ENCODE peak calls at places on chromosomes 4 and X, in ten cellular contexts. N, B, F, Z, G, T, U, L, S and E are unnamed samples. For H3K9me3, the result is how much of the 10 kb centered on the place peaks cover.

GRCh38 chr4:98745372-98745771 is 87.0 kb upstream of the TSPAN5 start:
- DNase-seq in N (no peak), B (no peak), F (no peak), Z (no peak), G (no peak), T (peak), U (peak), L (peak), S (no peak), E (no peak)

GRCh38 chr4:54169176-54169575 is 59.9 kb upstream of the PDGFRA start:
- DNase-seq in N (no peak), B (no peak), F (no peak), Z (no peak), G (no peak), T (no peak), U (no peak), L (no peak), S (no peak), E (no peak)

GRCh38 chrX:39907964-39908616 is 189.7 kb downstream of the BCOR start:
- DNase-seq in N (no peak), B (peak), F (peak), Z (peak), G (no peak), T (no peak), U (peak), L (peak), S (no peak), E (peak)

GRCh38 chr4:93786149-93786548 is 42.4 kb upstream of the ATOH1 start:
- DNase-seq in N (no peak), B (no peak), F (no peak), Z (no peak), G (no peak), T (no peak), U (no peak), L (no peak), S (no peak), E (no peak)

GRCh38 chr4:76690091-76690905 is 207.6 kb downstream of the SOWAHB start:
- DNase-seq in N (no peak), B (no peak), F (peak), Z (no peak), G (no peak), T (no peak), U (no peak), L (peak), S (no peak), E (no peak)

GRCh38 chr4:106864231-106864630 is 171.9 kb downstream of the DKK2 start:
- DNase-seq in N (no peak), B (no peak), F (no peak), Z (no peak), G (no peak), T (no peak), U (no peak), L (no peak), S (no peak), E (no peak)

GRCh38 chrX:51641421-51642021 is 22.8 kb upstream of the CENPVL3 start:
- DNase-seq in N (no peak), B (no peak), F (no peak), Z (no peak), G (no peak), T (peak), U (peak), L (peak), S (no peak), E (no peak)

GRCh38 chrX:119981286-119982070 is 37.9 kb upstream of the NKAP start:
- DNase-seq in N (no peak), B (no peak), F (no peak), Z (no peak), G (no peak), T (peak), U (peak), L (peak), S (no peak), E (no peak)

GRCh38 chr4:93480452-93480851 is 348.1 kb upstream of the ATOH1 start:
- DNase-seq in N (no peak), B (no peak), F (no peak), Z (no peak), G (no peak), T (no peak), U (no peak), L (no peak), S (no peak), E (no peak)

GRCh38 chrX:24125028-24125612 is 24.4 kb upstream of the ZFX start:
- DNase-seq in N (no peak), B (no peak), F (peak), Z (no peak), G (no peak), T (no peak), U (no peak), L (no peak), S (no peak), E (no peak)

GRCh38 chrX:13903405-13903804 is 86.5 kb upstream of the GPM6B start:
- DNase-seq in N (no peak), B (no peak), F (no peak), Z (no peak), G (no peak), T (no peak), U (no peak), L (no peak), S (no peak), E (no peak)

GRCh38 chr4:184983660-184984356 is 34.5 kb upstream of the HELT start:
- DNase-seq in N (no peak), B (no peak), F (peak), Z (peak), G (peak), T (peak), U (peak), L (peak), S (no peak), E (peak)

GRCh38 chrX:1468250-1468772 is 15.6 kb upstream of the ASMTL start:
- DNase-seq in N (no peak), B (peak), F (peak), Z (no peak), G (peak), T (no peak), U (no peak), L (peak), S (peak), E (peak)
- TF ChIP-seq EP300 in N (no peak), B (no peak), F (no peak), Z (no peak), G (no peak), T (no peak), U (no peak), L (no peak), S (no peak), E (no peak)

DNA sequence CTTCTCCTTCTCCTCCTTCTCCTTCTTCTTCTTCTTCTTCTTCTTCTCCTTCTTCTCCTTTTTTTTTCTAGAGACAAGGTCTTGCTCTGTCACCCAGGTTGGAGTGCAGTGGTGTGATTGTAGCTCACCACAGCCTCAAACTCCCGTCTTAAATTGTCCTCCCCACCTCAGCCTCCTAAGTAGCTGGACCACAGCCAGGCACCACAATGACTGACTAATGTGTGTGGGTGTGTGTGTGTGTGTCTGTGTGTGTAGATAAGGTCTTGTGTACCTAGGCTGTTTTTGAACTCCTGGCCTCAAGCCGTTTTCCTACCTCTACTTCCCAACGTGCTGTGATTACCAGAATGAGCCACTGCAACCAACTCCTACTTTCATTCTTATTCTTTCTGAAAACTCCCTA is 390.9 kb downstream of the ADAM29 start:
- DNase-seq in N (no peak), B (no peak), F (no peak), Z (no peak), G (no peak), T (no peak), U (no peak), L (no peak), S (no peak), E (no peak)
- H3K9me3 ChIP-seq in N (under half), B (under half), F (under half), Z (under half), G (under half), T (under half), U (under half), L (under half), S (under half), E (under half)

GRCh38 chr4:52037730-52038108 is 380 bp downstream of the SGCB start:
- DNase-seq in N (peak), B (peak), F (no peak), Z (peak), G (no peak), T (no peak), U (no peak), L (peak), S (no peak), E (no peak)
- TF ChIP-seq EP300 in N (no peak), B (no peak), F (no peak), Z (no peak), G (no peak), T (no peak), U (no peak), L (no peak), S (no peak), E (no peak)

GRCh38 chr4:8786166-8786565 is 85.5 kb downstream of the HMX1 start:
- DNase-seq in N (no peak), B (no peak), F (no peak), Z (no peak), G (no peak), T (no peak), U (no peak), L (no peak), S (no peak), E (no peak)
- H3K9me3 ChIP-seq in N (under half), B (under half), F (under half), Z (under half), G (under half), T (under half), U (under half), L (under half), S (under half), E (under half)

GRCh38 chrX:134542485-134542884 is 82.5 kb downstream of the HPRT1 start:
- DNase-seq in N (no peak), B (no peak), F (no peak), Z (peak), G (no peak), T (peak), U (no peak), L (peak), S (no peak), E (no peak)
- TF ChIP-seq EP300 in N (no peak), B (no peak), F (no peak), Z (no peak), G (no peak), T (no peak), U (no peak), L (no peak), S (no peak), E (no peak)

GRCh38 chrX:64190136-64190740 is 15.3 kb downstream of the AMER1 start:
- DNase-seq in N (no peak), B (no peak), F (no peak), Z (no peak), G (no peak), T (no peak), U (no peak), L (no peak), S (no peak), E (no peak)

GRCh38 chrX:64187762-64188150 is 17.8 kb downstream of the AMER1 start:
- DNase-seq in N (no peak), B (no peak), F (no peak), Z (no peak), G (no peak), T (no peak), U (no peak), L (no peak), S (no peak), E (no peak)

GRCh38 chrX:64186974-64187761 is 18.3 kb downstream of the AMER1 start:
- DNase-seq in N (no peak), B (no peak), F (no peak), Z (no peak), G (no peak), T (no peak), U (no peak), L (no peak), S (no peak), E (no peak)

GRCh38 chrX:64188901-64189300 is 16.6 kb downstream of the AMER1 start:
- DNase-seq in N (no peak), B (no peak), F (no peak), Z (no peak), G (no peak), T (no peak), U (peak), L (no peak), S (no peak), E (no peak)

DNA sequence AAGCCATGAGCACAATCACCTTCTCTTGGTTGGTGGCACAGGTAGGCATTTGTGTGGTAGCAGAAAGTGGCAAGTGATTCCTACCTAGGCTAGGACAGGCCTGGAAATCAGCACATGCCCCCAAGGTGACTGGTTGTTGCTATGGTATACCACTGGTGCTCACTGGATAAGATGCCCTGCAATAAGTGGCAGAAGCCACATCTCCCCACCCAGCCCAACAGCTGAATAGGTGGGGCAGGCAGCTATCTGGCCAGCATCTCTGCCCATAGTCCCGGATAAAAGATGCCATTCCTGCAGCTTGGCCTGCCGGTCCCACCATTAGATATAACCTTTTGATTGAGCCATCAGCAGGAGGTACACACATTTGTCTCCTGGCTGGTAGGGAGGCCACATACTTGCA is 21.1 kb downstream of the AMER1 start:
- DNase-seq in N (no peak), B (no peak), F (no peak), Z (no peak), G (no peak), T (no peak), U (no peak), L (no peak), S (no peak), E (no peak)
- H3K9me3 ChIP-seq in N (under half), B (under half), F (under half), Z (under half), G (under half), T (under half), U (under half), L (under half), S (under half), E (under half)

GRCh38 chr4:1062419-1062818 is 50.9 kb downstream of the RNF212 start:
- DNase-seq in N (no peak), B (peak), F (no peak), Z (no peak), G (no peak), T (no peak), U (no peak), L (no peak), S (no peak), E (no peak)

GRCh38 chr4:1060646-1061371 is 49.4 kb downstream of the FGFRL1 start:
- DNase-seq in N (peak), B (peak), F (no peak), Z (no peak), G (no peak), T (no peak), U (no peak), L (no peak), S (no peak), E (peak)

GRCh38 chr4:1060121-1060520 is 48.7 kb downstream of the FGFRL1 start:
- DNase-seq in N (peak), B (peak), F (no peak), Z (no peak), G (no peak), T (no peak), U (no peak), L (no peak), S (no peak), E (no peak)

GRCh38 chr4:1061747-1062146 is 50.3 kb downstream of the FGFRL1 start:
- DNase-seq in N (peak), B (no peak), F (no peak), Z (no peak), G (no peak), T (no peak), U (no peak), L (no peak), S (no peak), E (no peak)

GRCh38 chr4:1061372-1061700 is 49.9 kb downstream of the FGFRL1 start:
- DNase-seq in N (peak), B (peak), F (no peak), Z (no peak), G (no peak), T (no peak), U (no peak), L (no peak), S (no peak), E (no peak)
- TF ChIP-seq EP300 in N (no peak), B (no peak), F (no peak), Z (no peak), G (no peak), T (no peak), U (no peak), L (no peak), S (no peak), E (no peak)

DNA sequence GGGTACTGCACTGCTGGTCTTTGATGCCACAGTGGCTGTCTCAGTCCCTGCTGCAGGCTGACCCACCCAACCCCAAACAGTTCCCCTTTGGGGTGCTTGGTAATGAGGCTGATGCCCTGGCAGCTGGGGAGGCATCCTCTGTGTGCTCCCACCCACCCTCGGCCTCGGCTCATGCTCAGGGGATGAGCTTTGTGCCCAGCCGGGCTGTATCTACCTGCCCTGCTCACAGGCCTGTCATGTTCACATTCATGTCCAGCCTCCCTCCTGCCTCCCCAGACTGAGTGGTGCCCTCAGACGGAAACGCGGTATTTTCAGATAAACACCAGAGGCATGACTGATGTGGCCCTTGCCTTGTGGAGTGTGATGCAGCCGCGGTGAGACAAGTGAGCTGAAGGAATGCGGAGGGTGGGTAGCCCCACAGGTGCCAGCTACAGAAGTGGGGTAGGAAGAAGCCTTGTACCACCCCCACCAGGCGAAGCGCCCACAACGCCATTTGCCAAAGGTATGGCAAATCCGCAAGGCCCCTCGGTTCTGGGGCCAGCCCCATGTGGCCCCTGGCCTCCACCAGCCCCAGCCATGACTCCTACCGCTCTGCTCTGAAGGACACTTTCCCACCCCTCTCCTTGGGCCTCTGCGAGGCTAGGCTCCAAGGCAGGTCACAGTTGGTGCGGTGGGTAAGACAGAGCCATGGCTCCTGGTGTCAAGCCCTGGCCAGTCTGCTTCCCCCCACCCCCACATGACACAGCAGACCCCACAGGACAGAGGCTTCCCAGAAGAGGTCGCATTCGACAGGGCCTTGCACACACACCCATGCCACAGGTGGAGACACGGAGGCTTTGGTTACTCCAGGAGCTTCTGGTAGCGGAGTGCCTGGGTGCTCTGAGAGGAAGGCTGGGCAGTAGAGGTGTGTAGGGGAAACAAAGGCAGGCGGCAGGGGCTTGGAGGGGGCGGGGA is 1.8 kb upstream of the RENBP start:
- DNase-seq in N (no peak), B (no peak), F (no peak), Z (no peak), G (no peak), T (no peak), U (peak), L (no peak), S (no peak), E (no peak)
- H3K9me3 ChIP-seq in N (under half), B (under half), F (under half), Z (under half), G (under half), T (under half), U (under half), L (under half), S (under half), E (under half)